ENCODE peak calls at places on chromosomes 13 and 19, in five cellular contexts. P is RPMI7951, H is D721Med, M is hepatocyte, V is posterior vena cava. G is an unnamed sample.

GRCh38 chr19:6531163-6531955 is 533 bp downstream of the TNFSF9 start:
- DNase-seq in P (no peak), H (no peak), M (no peak), V (no peak), G (no peak)

GRCh38 chr19:17496337-17496997 is 15.0 kb upstream of the PGLS start:
- DNase-seq in P (peak), H (peak), M (peak), V (peak), G (peak)

GRCh38 chr19:42111811-42112210 is 20.4 kb downstream of the POU2F2 start:
- DNase-seq in P (peak), H (no peak), M (no peak), V (no peak), G (no peak)

GRCh38 chr13:109145631-109146030 is 516.2 kb downstream of the MYO16 start:
- DNase-seq in P (peak), H (no peak), M (peak), V (no peak), G (peak)

GRCh38 chr13:98447881-98448641 is 128.8 kb downstream of the STK24 start:
- DNase-seq in P (peak), H (no peak), M (peak), V (no peak), G (no peak)

GRCh38 chr19:17070912-17071311 is 4.3 kb downstream of the HAUS8 start:
- DNase-seq in P (no peak), H (no peak), M (no peak), V (no peak), G (no peak)

GRCh38 chr19:18596752-18597157 is 8.2 kb downstream of the REX1BD start:
- DNase-seq in P (peak), H (no peak), M (peak), V (peak), G (no peak)

GRCh38 chr13:113802761-113803160 is 43.7 kb downstream of the TMEM255B start:
- DNase-seq in P (no peak), H (no peak), M (no peak), V (peak), G (no peak)

GRCh38 chr19:47190167-47190727 is 40.8 kb downstream of the BBC3 start:
- DNase-seq in P (peak), H (no peak), M (peak), V (no peak), G (peak)

GRCh38 chr19:39833464-39834286 is at the start of gene DYRK1B:
- DNase-seq in P (no peak), H (peak), M (peak), V (peak), G (peak)

GRCh38 chr19:6769006-6769637 is 1.9 kb upstream of the SH2D3A start:
- DNase-seq in P (no peak), H (no peak), M (no peak), V (no peak), G (peak)

GRCh38 chr19:54114340-54114826 is 1.1 kb downstream of the TFPT start:
- DNase-seq in P (peak), H (no peak), M (peak), V (peak), G (peak)

GRCh38 chr13:27751953-27752352 is 40.3 kb upstream of the GSX1 start:
- DNase-seq in P (no peak), H (no peak), M (no peak), V (no peak), G (no peak)

GRCh38 chr19:6126335-6126974 is 9.0 kb upstream of the ACSBG2 start:
- DNase-seq in P (peak), H (no peak), M (peak), V (no peak), G (peak)

G was measured in myocyte.